ENCODE peak calls at places on chromosomes 7 and 10, in seven cellular contexts. A, R, Z, O, K, U and P are unnamed samples.

GRCh38 chr10:115171392-115171960 is 78.3 kb downstream of the ATRNL1 start:
- DNase-seq in U (no peak), A (peak), O (no peak), K (no peak), R (no peak), Z (peak), P (no peak)

GRCh38 chr10:78316451-78316931 is 282.8 kb downstream of the RPS24 start:
- DNase-seq in A (peak), O (no peak), K (no peak), U (peak), R (no peak), Z (no peak), P (no peak)

GRCh38 chr7:41107938-41108448 is 594.9 kb downstream of the INHBA start:
- DNase-seq in A (peak), R (no peak), U (no peak), O (no peak), Z (peak), K (no peak), P (no peak)

GRCh38 chr10:117736655-117737054 is 194.1 kb downstream of the EMX2 start:
- DNase-seq in A (peak), U (no peak), O (no peak), Z (no peak), K (peak), R (no peak), P (no peak)

GRCh38 chr7:23468721-23469149 is 1.6 kb downstream of the IGF2BP3 start:
- DNase-seq in A (peak), K (peak), Z (no peak), U (no peak), R (peak), O (no peak), P (no peak)

GRCh38 chr10:62266611-62267010 is 2.0 kb downstream of the RTKN2 start:
- DNase-seq in K (no peak), O (no peak), U (no peak), R (no peak), Z (peak), A (no peak), P (no peak)

GRCh38 chr7:154576604-154577003 is 426.3 kb downstream of the PAXIP1 start:
- DNase-seq in K (no peak), R (no peak), U (no peak), O (no peak), A (no peak), Z (no peak), P (no peak)

GRCh38 chr7:150379590-150380379 is 655 bp downstream of the ZNF775 start:
- DNase-seq in R (no peak), K (no peak), U (no peak), A (no peak), Z (no peak), O (no peak), P (no peak)

GRCh38 chr7:66167773-66168367 is 37.3 kb upstream of the TPST1 start:
- DNase-seq in A (no peak), R (no peak), O (no peak), Z (peak), U (no peak), K (no peak), P (no peak)

GRCh38 chr7:14894826-14895225 is 7.7 kb downstream of the DGKB start:
- DNase-seq in Z (peak), O (no peak), R (no peak), A (no peak), U (no peak), K (no peak), P (no peak)

GRCh38 chr10:1210667-1211066 is 154.5 kb downstream of the WDR37 start:
- DNase-seq in O (no peak), A (no peak), K (no peak), Z (no peak), U (no peak), R (peak), P (no peak)

GRCh38 chr7:7223250-7223649 is 40.9 kb downstream of the C1GALT1 start:
- DNase-seq in A (no peak), K (no peak), Z (no peak), O (no peak), U (no peak), R (no peak), P (no peak)

GRCh38 chr7:47771301-47771989 is 176.8 kb downstream of the PKD1L1 start:
- DNase-seq in U (no peak), A (no peak), Z (no peak), R (no peak), K (no peak), O (peak), P (no peak)

GRCh38 chr10:69439813-69440506 is 11.3 kb upstream of the TSPAN15 start:
- DNase-seq in A (peak), U (peak), Z (peak), K (no peak), O (no peak), R (no peak), P (no peak)

GRCh38 chr10:113232928-113233511 is 283.0 kb downstream of the TCF7L2 start:
- DNase-seq in R (no peak), O (no peak), U (no peak), Z (no peak), K (no peak), A (no peak), P (no peak)

GRCh38 chr7:66894463-66895080 is 26.5 kb upstream of the TMEM248 start:
- DNase-seq in K (no peak), R (no peak), O (no peak), Z (peak), U (no peak), A (peak), P (no peak)

GRCh38 chr10:96991313-96991841 is 159.3 kb downstream of the LCOR start:
- DNase-seq in U (no peak), R (no peak), A (no peak), K (no peak), Z (peak), O (no peak), P (no peak)

GRCh38 chr7:35555934-35556333 is 139.0 kb downstream of the HERPUD2 start:
- DNase-seq in U (no peak), A (peak), R (no peak), K (no peak), Z (peak), O (no peak), P (no peak)

GRCh38 chr7:41114166-41114565 is 588.7 kb downstream of the INHBA start:
- DNase-seq in K (no peak), R (no peak), U (no peak), Z (peak), O (no peak), A (no peak), P (no peak)

GRCh38 chr7:140035400-140036223 is 27.1 kb downstream of the PARP12 start:
- DNase-seq in K (no peak), O (no peak), R (no peak), A (no peak), Z (peak), U (no peak), P (no peak)

GRCh38 chr10:119515511-119516045 is 26.9 kb downstream of the RGS10 start:
- DNase-seq in O (no peak), R (no peak), A (no peak), U (no peak), K (no peak), Z (no peak), P (no peak)

GRCh38 chr10:128078136-128078969 is 47.9 kb downstream of the MKI67 start:
- DNase-seq in A (peak), R (peak), Z (peak), K (no peak), O (no peak), U (no peak), P (peak)

GRCh38 chr10:116364808-116365207 is 40.6 kb downstream of the CCDC172 start:
- DNase-seq in Z (no peak), K (no peak), R (no peak), U (no peak), O (no peak), A (no peak), P (no peak)

GRCh38 chr7:127588697-127589482 is 679 bp downstream of the ARF5 start:
- DNase-seq in Z (peak), R (no peak), K (peak), U (peak), A (peak), O (no peak), P (peak)

GRCh38 chr7:107980671-107981190 is 22.2 kb downstream of the LAMB1 start:
- DNase-seq in U (no peak), Z (no peak), A (no peak), R (no peak), K (no peak), O (no peak), P (no peak)

GRCh38 chr7:24732646-24733413 is 24.4 kb downstream of the GSDME start:
- DNase-seq in U (no peak), A (peak), K (no peak), O (no peak), Z (peak), R (peak), P (no peak)

GRCh38 chr7:3559178-3559765 is 258.2 kb downstream of the SDK1 start:
- DNase-seq in A (peak), R (no peak), Z (peak), O (peak), K (no peak), U (peak), P (no peak)

GRCh38 chr10:31317652-31318381 is 1.2 kb upstream of the ZEB1 start:
- DNase-seq in O (no peak), Z (no peak), K (peak), A (no peak), U (no peak), R (no peak), P (no peak)

DNA sequence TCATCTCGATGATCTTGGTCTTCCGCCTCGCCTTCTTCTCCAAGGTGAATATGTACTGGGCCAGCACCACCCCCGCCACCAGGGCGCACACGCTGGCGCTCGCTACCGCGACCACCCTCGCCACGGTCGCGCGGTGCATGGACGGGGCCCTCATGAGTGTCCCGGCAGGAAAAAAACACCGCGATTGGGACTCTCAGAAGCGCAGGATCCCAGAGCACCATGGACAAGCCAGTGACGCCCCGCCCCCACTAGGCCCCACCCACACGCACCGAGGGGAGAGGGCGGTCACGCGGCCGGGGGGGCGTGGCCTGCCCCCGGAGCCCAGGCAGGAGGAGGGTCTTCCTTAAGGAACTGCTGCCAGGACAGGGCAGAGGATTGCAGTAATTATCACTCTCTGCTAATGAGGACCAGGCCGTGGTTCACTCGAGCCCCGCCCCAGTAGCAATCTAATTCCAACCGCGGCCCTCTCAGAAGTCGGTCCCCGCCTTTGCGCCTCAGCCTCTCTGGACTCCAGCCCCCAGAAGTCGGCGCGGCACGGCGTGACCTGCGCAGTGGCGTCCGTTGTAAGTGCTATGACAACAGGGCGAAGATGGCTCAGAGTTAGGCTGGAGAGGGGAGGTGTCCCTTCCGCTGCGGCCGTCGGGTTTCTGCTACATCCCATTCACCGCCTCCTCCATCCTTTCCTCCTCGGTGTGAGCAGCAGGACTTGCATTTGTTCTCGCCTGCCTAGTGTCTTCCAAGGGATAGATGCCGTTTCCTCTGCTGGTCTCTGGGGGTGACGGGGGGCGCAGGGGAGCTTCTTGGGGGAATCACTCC is at the start of gene BBS9:
- DNase-seq in A (peak), O (peak), R (peak), Z (peak), K (peak), U (peak), P (peak)
- TF ChIP-seq CTCF in A (no peak), O (no peak), R (no peak), Z (no peak), K (no peak), U (peak), P (no peak)

GRCh38 chr7:134347567-134347966 is 30.8 kb upstream of the SLC35B4 start:
- DNase-seq in A (no peak), O (no peak), Z (no peak), K (no peak), R (no peak), U (no peak), P (no peak)
- TF ChIP-seq CTCF in A (no peak), O (no peak), Z (no peak), K (no peak), R (no peak), U (no peak), P (no peak)

GRCh38 chr10:37754538-37755323 is 102.7 kb downstream of the ZNF248 start:
- DNase-seq in U (no peak), K (no peak), O (no peak), Z (peak), R (no peak), A (no peak), P (no peak)
- TF ChIP-seq CTCF in U (peak), K (peak), O (no peak), Z (peak), R (no peak), A (no peak), P (peak)

DNA sequence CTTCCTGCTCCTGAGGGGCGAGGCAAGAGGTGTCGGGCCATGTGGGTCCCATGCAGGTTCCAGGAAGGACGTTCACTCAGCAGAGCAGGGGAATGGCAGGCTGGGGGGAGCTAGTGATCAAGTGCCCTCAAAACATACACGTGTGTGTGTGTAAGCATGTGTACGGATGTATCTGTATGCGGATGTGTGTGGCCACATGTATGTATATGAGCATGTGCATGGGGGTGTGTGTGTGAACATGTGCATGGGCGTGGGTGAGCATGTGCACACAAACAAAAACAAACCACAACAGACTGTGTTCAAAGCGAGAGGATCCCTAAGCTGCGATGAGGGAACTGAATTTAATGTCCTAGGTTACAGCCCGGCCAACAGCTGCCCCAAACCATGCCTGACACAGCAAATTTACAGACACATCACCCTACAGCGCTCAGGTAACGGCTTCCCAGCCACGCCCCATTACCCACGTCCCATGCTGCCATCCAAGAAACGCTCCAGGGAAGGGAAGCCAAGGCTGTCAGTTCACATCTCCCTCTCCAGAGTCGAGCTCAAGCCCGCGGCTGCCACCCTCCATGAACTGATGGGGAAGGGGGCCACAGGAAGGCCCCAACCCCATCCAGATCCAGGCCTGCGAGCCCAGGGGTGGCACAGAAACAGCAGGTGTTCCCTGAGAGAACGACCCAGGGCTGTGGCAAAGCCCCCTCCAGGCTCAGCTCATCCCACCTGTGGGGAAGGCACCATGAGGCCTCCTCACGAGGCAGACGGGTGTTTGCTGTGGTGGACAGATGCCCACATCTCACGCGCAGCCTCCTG is 56.6 kb downstream of the PTPRN2 start:
- DNase-seq in Z (no peak), O (no peak), R (no peak), U (no peak), K (peak), A (no peak), P (no peak)
- TF ChIP-seq CTCF in Z (no peak), O (no peak), R (no peak), U (no peak), K (no peak), A (no peak), P (no peak)

GRCh38 chr7:132004528-132004927 is 448.1 kb upstream of the PODXL start:
- DNase-seq in O (no peak), R (no peak), Z (peak), U (peak), A (peak), K (no peak), P (no peak)
- TF ChIP-seq CTCF in O (peak), R (no peak), Z (no peak), U (peak), A (peak), K (no peak), P (no peak)

GRCh38 chr7:125088555-125088954 is 158.9 kb upstream of the POT1 start:
- DNase-seq in A (no peak), O (no peak), R (no peak), K (no peak), U (no peak), Z (peak), P (no peak)
- TF ChIP-seq CTCF in A (no peak), O (no peak), R (no peak), K (no peak), U (no peak), Z (no peak), P (no peak)

DNA sequence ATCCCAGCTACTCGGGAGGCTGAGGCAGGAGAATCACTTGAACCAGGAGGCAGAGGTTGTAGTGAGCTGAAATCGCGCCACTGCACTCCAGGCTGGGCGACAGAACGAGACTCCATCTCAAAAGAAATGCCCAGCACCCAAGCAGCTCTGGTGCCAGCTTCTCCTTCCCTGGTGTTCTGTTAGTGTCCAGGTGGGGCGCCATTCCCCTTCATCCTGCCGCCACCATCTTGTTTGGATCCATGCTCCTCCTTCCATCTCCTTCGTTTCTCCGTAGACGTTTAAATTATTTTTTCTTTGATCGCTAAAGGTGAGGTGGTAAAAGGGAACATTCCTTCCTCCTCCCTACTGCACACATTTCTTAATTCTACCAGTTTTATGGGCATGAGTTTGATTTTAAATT is 30.3 kb downstream of the PROSER2 start:
- DNase-seq in R (no peak), K (no peak), Z (no peak), A (no peak), O (no peak), U (no peak), P (no peak)
- TF ChIP-seq CTCF in R (no peak), K (no peak), Z (peak), A (no peak), O (no peak), U (no peak), P (no peak)

DNA sequence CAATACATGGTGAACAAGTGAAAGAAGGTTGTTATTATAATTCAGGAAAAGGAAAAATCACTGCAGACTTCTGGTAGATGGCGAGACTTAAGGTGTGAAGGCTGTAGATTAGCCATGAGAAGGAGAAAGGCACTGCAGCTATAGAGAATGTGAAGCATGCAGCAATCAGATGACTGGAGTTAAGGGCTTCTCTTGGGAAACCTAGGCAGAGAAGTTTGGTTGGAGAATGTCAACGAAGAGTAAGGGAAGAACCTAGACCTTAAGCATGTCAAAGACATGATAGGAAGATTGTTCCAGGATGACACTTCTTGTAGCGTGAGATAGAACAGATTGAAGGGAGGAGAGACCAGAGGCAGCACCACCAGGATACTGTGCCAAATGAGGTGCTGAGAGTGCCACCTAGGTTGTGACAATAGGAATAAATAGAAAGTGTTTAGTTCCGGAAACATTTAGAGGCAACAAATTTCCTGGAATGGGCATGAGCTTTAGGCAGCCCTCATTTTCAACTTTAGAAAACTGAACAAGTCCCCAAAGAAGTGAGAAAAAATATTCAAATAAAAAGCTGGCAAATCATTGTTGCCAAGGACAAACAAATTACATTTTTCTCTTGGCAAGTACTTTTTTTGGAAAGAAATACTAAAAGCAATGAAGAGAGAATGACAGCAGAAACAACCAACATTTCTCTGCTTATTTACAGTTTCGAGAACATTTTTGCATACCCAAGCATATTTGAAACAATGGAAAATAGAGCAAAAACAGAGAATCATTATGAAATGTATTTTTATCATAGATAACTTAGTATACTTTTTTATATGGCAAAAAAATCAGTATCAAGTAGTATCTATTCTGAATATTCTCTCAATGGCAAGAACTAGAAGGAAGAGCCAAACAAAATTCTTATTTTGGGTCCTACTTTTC is 4.9 kb downstream of the LRRC17 start:
- DNase-seq in O (no peak), Z (no peak), U (no peak), R (no peak), A (no peak), K (no peak), P (no peak)
- TF ChIP-seq CTCF in O (no peak), Z (no peak), U (no peak), R (no peak), A (no peak), K (no peak), P (no peak)